ENCODE peak calls at places on chromosomes 16 and 17, in six cellular contexts. P is fibroblast of the aortic adventitia; A is naive thymus-derived CD8-positive, alpha-beta T cell; Q is BE2C; S is WTC11; F is AML-193. U is an unnamed sample.

GRCh38 chr17:37274432-37274831 is 101.4 kb upstream of the C17orf78 start:
- DNase-seq in Q (no peak), P (no peak), F (no peak), S (no peak), A (no peak), U (no peak)

GRCh38 chr16:9003322-9003721 is 39.6 kb upstream of the USP7 start:
- DNase-seq in A (no peak), P (no peak), S (no peak), F (no peak), Q (no peak), U (no peak)

GRCh38 chr16:88792078-88792550 is 7.1 kb upstream of the PIEZO1 start:
- DNase-seq in F (no peak), Q (no peak), A (no peak), S (no peak), P (no peak), U (no peak)

GRCh38 chr16:90046971-90047713 is 27.9 kb upstream of the DBNDD1 start:
- DNase-seq in S (peak), A (no peak), P (peak), Q (peak), F (no peak), U (peak)

GRCh38 chr16:20391045-20391444 is 13.5 kb downstream of the PDILT start:
- DNase-seq in A (no peak), S (no peak), F (no peak), Q (no peak), P (no peak), U (no peak)

GRCh38 chr16:47904691-47905090 is 251.1 kb downstream of the ABCC12 start:
- DNase-seq in Q (no peak), S (no peak), P (no peak), A (no peak), F (no peak), U (no peak)

GRCh38 chr17:72734611-72735010 is 357.9 kb downstream of the SLC39A11 start:
- DNase-seq in F (no peak), S (no peak), P (no peak), Q (no peak), A (no peak), U (no peak)

GRCh38 chr17:31446195-31446967 is 54.9 kb downstream of the RAB11FIP4 start:
- DNase-seq in P (no peak), A (no peak), Q (no peak), F (no peak), S (no peak), U (no peak)

GRCh38 chr16:50473375-50473945 is 74.7 kb upstream of the NKD1 start:
- DNase-seq in A (no peak), S (no peak), P (no peak), F (no peak), Q (no peak), U (no peak)

GRCh38 chr17:61203765-61204164 is 195.9 kb upstream of the TBX2 start:
- DNase-seq in P (no peak), Q (no peak), S (no peak), A (no peak), F (no peak), U (no peak)

GRCh38 chr17:31388770-31389672 is 2.5 kb upstream of the RAB11FIP4 start:
- DNase-seq in Q (peak), P (no peak), S (peak), F (no peak), A (peak), U (peak)

GRCh38 chr16:48366165-48367093 is 18.8 kb downstream of the SIAH1 start:
- DNase-seq in P (peak), Q (peak), F (peak), A (peak), S (peak), U (peak)

GRCh38 chr17:6923385-6923784 is 72.5 kb upstream of the ALOX12 start:
- DNase-seq in P (no peak), A (no peak), F (no peak), S (no peak), Q (no peak), U (no peak)

GRCh38 chr16:1471569-1472194 is 3.1 kb downstream of the CLCN7 start:
- DNase-seq in S (no peak), P (no peak), A (no peak), Q (no peak), F (no peak), U (no peak)

GRCh38 chr17:14866266-14866665 is 398.9 kb downstream of the PMP22 start:
- DNase-seq in Q (no peak), S (no peak), P (peak), A (no peak), F (no peak), U (peak)

GRCh38 chr16:2663553-2664521 is 18.5 kb upstream of the KCTD5 start:
- DNase-seq in F (no peak), S (no peak), A (no peak), P (peak), Q (no peak), U (no peak)

GRCh38 chr16:21598676-21599157 is 660 bp upstream of the METTL9 start:
- DNase-seq in P (peak), A (no peak), S (peak), Q (no peak), F (no peak), U (no peak)

GRCh38 chr17:428414-428813 is 75.8 kb upstream of the RPH3AL start:
- DNase-seq in S (no peak), A (no peak), P (no peak), Q (no peak), F (no peak), U (no peak)

GRCh38 chr16:58815188-58815888 is 81.2 kb upstream of the GOT2 start:
- DNase-seq in A (no peak), S (no peak), Q (no peak), F (no peak), P (no peak), U (no peak)

GRCh38 chr17:73591278-73592078 is 52.8 kb downstream of the SDK2 start:
- DNase-seq in P (no peak), Q (no peak), A (peak), F (no peak), S (no peak), U (no peak)

GRCh38 chr17:21361020-21361809 is 14.9 kb upstream of the KCNJ12 start:
- DNase-seq in F (no peak), Q (no peak), S (no peak), P (no peak), A (no peak), U (no peak)

GRCh38 chr17:79917902-79918484 is 78.8 kb upstream of the CBX4 start:
- DNase-seq in P (no peak), F (no peak), S (no peak), Q (no peak), A (no peak), U (no peak)

GRCh38 chr16:87236516-87237115 is 80.6 kb downstream of the C16orf95 start:
- DNase-seq in Q (no peak), P (no peak), A (no peak), S (no peak), F (no peak), U (no peak)

GRCh38 chr16:425082-425718 is at the start of gene RAB11FIP3:
- DNase-seq in A (peak), S (peak), F (peak), P (peak), Q (peak), U (peak)

GRCh38 chr16:72149676-72150464 is 22.1 kb downstream of the PMFBP1 start:
- DNase-seq in Q (no peak), P (no peak), A (no peak), S (peak), F (peak), U (no peak)

GRCh38 chr16:18050234-18050633 is 286.3 kb downstream of the NPIPA8 start:
- DNase-seq in P (no peak), F (no peak), S (no peak), A (no peak), Q (no peak), U (no peak)

GRCh38 chr17:78789663-78790181 is 7.6 kb upstream of the CYTH1 start:
- DNase-seq in A (peak), Q (no peak), S (no peak), P (peak), F (no peak), U (peak)

GRCh38 chr16:1509307-1510221 is 16.4 kb downstream of the TELO2 start:
- DNase-seq in S (no peak), Q (peak), P (no peak), A (no peak), F (no peak), U (no peak)

GRCh38 chr16:48834576-48834975 is 224.6 kb upstream of the N4BP1 start:
- DNase-seq in S (no peak), P (no peak), Q (no peak), A (no peak), F (no peak), U (no peak)

GRCh38 chr17:56815711-56816110 is 18.0 kb downstream of the C17orf67 start:
- DNase-seq in F (no peak), S (no peak), P (peak), A (no peak), Q (no peak), U (no peak)

GRCh38 chr16:56372013-56372634 is 53.2 kb downstream of the AMFR start:
- DNase-seq in P (no peak), A (no peak), Q (no peak), F (no peak), S (no peak), U (no peak)

GRCh38 chr17:77445030-77445907 is 304.5 kb downstream of the SEC14L1 start:
- DNase-seq in S (no peak), F (peak), A (peak), Q (no peak), P (peak), U (peak)